ENCODE peak calls at places on chromosome 7, in six cellular contexts. One of them, this sample, is unnamed. For H3K9me3, the result is how much of the 10 kb centered on the place peaks cover.

GRCh38 chr7:43244232-43244631 is 131.8 kb downstream of the HECW1 start:
- DNase-seq in SK-N-SH: no peak
- DNase-seq in endodermal cell: no peak
- DNase-seq in tibial artery: no peak
- DNase-seq in suprapubic skin: no peak
- DNase-seq in IMR-90: peak
- DNase-seq in this sample: no peak

GRCh38 chr7:137169282-137169698 is 174.2 kb downstream of the PTN start:
- DNase-seq in tibial artery: peak
- DNase-seq in IMR-90: peak
- DNase-seq in SK-N-SH: peak
- DNase-seq in suprapubic skin: no peak
- DNase-seq in endodermal cell: peak
- DNase-seq in this sample: peak

GRCh38 chr7:84384417-84384816 is 189.8 kb upstream of the SEMA3A start:
- DNase-seq in IMR-90: peak
- DNase-seq in suprapubic skin: no peak
- DNase-seq in SK-N-SH: no peak
- DNase-seq in tibial artery: no peak
- DNase-seq in endodermal cell: no peak
- DNase-seq in this sample: no peak

GRCh38 chr7:95421847-95422444 is 12.9 kb downstream of the PON2 start:
- DNase-seq in endodermal cell: no peak
- DNase-seq in tibial artery: no peak
- DNase-seq in suprapubic skin: no peak
- DNase-seq in IMR-90: peak
- DNase-seq in SK-N-SH: no peak
- DNase-seq in this sample: no peak

GRCh38 chr7:130491841-130492518 is at the start of gene MEST:
- DNase-seq in tibial artery: no peak
- DNase-seq in endodermal cell: peak
- DNase-seq in IMR-90: peak
- DNase-seq in SK-N-SH: peak
- DNase-seq in suprapubic skin: no peak
- DNase-seq in this sample: no peak

GRCh38 chr7:121079425-121080169 is 91.1 kb downstream of the CPED1 start:
- DNase-seq in SK-N-SH: no peak
- DNase-seq in IMR-90: peak
- DNase-seq in endodermal cell: no peak
- DNase-seq in suprapubic skin: no peak
- DNase-seq in tibial artery: no peak
- DNase-seq in this sample: no peak

GRCh38 chr7:42159150-42159549 is 77.9 kb downstream of the GLI3 start:
- DNase-seq in tibial artery: no peak
- DNase-seq in suprapubic skin: no peak
- DNase-seq in IMR-90: peak
- DNase-seq in SK-N-SH: no peak
- DNase-seq in endodermal cell: no peak
- DNase-seq in this sample: no peak

GRCh38 chr7:27185013-27185707 is at the start of gene HOXA11:
- DNase-seq in SK-N-SH: no peak
- DNase-seq in suprapubic skin: peak
- DNase-seq in endodermal cell: peak
- DNase-seq in IMR-90: peak
- DNase-seq in tibial artery: peak
- DNase-seq in this sample: no peak

GRCh38 chr7:139602143-139602722 is 78.7 kb downstream of the CLEC2L start:
- DNase-seq in IMR-90: peak
- DNase-seq in suprapubic skin: no peak
- DNase-seq in SK-N-SH: peak
- DNase-seq in endodermal cell: no peak
- DNase-seq in tibial artery: no peak
- DNase-seq in this sample: no peak

GRCh38 chr7:78185149-78185745 is 386.7 kb downstream of the PHTF2 start:
- DNase-seq in SK-N-SH: no peak
- DNase-seq in IMR-90: no peak
- DNase-seq in tibial artery: no peak
- DNase-seq in suprapubic skin: no peak
- DNase-seq in endodermal cell: no peak
- DNase-seq in this sample: no peak

GRCh38 chr7:138625849-138626230 is 75.3 kb downstream of the SVOPL start:
- DNase-seq in suprapubic skin: no peak
- DNase-seq in tibial artery: no peak
- DNase-seq in IMR-90: no peak
- DNase-seq in endodermal cell: no peak
- DNase-seq in SK-N-SH: no peak
- DNase-seq in this sample: no peak

GRCh38 chr7:102096706-102097427 is 189.8 kb upstream of the SH2B2 start:
- DNase-seq in suprapubic skin: peak
- DNase-seq in tibial artery: no peak
- DNase-seq in IMR-90: no peak
- DNase-seq in SK-N-SH: no peak
- DNase-seq in endodermal cell: peak
- DNase-seq in this sample: no peak

GRCh38 chr7:78172138-78172887 is 373.7 kb downstream of the PHTF2 start:
- DNase-seq in SK-N-SH: no peak
- DNase-seq in suprapubic skin: no peak
- DNase-seq in endodermal cell: peak
- DNase-seq in IMR-90: no peak
- DNase-seq in tibial artery: no peak
- DNase-seq in this sample: no peak

GRCh38 chr7:98797150-98797549 is 72.7 kb downstream of the TMEM130 start:
- DNase-seq in SK-N-SH: no peak
- DNase-seq in tibial artery: peak
- DNase-seq in IMR-90: no peak
- DNase-seq in suprapubic skin: no peak
- DNase-seq in endodermal cell: no peak
- DNase-seq in this sample: no peak

GRCh38 chr7:35617076-35617475 is 77.9 kb downstream of the HERPUD2 start:
- DNase-seq in IMR-90: peak
- DNase-seq in suprapubic skin: no peak
- DNase-seq in SK-N-SH: no peak
- DNase-seq in tibial artery: no peak
- DNase-seq in endodermal cell: no peak
- DNase-seq in this sample: no peak

GRCh38 chr7:5667391-5667790 is 114.1 kb downstream of the RNF216 start:
- DNase-seq in tibial artery: no peak
- DNase-seq in IMR-90: peak
- DNase-seq in suprapubic skin: no peak
- DNase-seq in SK-N-SH: peak
- DNase-seq in endodermal cell: peak
- DNase-seq in this sample: no peak

GRCh38 chr7:151436446-151437162 is 3.3 kb downstream of the CRYGN start:
- DNase-seq in IMR-90: peak
- DNase-seq in endodermal cell: no peak
- DNase-seq in suprapubic skin: no peak
- DNase-seq in tibial artery: peak
- DNase-seq in SK-N-SH: peak
- DNase-seq in this sample: no peak

GRCh38 chr7:33882040-33882800 is 23.1 kb upstream of the BMPER start:
- DNase-seq in tibial artery: peak
- DNase-seq in endodermal cell: no peak
- DNase-seq in suprapubic skin: no peak
- DNase-seq in IMR-90: no peak
- DNase-seq in SK-N-SH: no peak
- DNase-seq in this sample: no peak

GRCh38 chr7:97499204-97499603 is 232.7 kb upstream of the TAC1 start:
- DNase-seq in tibial artery: no peak
- DNase-seq in endodermal cell: peak
- DNase-seq in IMR-90: no peak
- DNase-seq in SK-N-SH: peak
- DNase-seq in suprapubic skin: no peak
- DNase-seq in this sample: no peak

GRCh38 chr7:148481965-148482626 is 108.5 kb upstream of the C7orf33 start:
- DNase-seq in SK-N-SH: peak
- DNase-seq in suprapubic skin: peak
- DNase-seq in tibial artery: no peak
- DNase-seq in endodermal cell: no peak
- DNase-seq in IMR-90: no peak
- DNase-seq in this sample: no peak

GRCh38 chr7:132544999-132545398 is 31.3 kb downstream of the PLXNA4 start:
- DNase-seq in SK-N-SH: no peak
- DNase-seq in IMR-90: no peak
- DNase-seq in endodermal cell: peak
- DNase-seq in tibial artery: no peak
- DNase-seq in suprapubic skin: no peak
- DNase-seq in this sample: no peak

GRCh38 chr7:37007731-37008130 is 283.4 kb upstream of the AOAH start:
- DNase-seq in suprapubic skin: no peak
- DNase-seq in tibial artery: no peak
- DNase-seq in endodermal cell: no peak
- DNase-seq in IMR-90: no peak
- DNase-seq in SK-N-SH: no peak
- DNase-seq in this sample: no peak

GRCh38 chr7:17506090-17506489 is 207.6 kb downstream of the AHR start:
- DNase-seq in tibial artery: no peak
- DNase-seq in IMR-90: peak
- DNase-seq in endodermal cell: no peak
- DNase-seq in suprapubic skin: no peak
- DNase-seq in SK-N-SH: no peak
- DNase-seq in this sample: no peak

GRCh38 chr7:30681262-30682130 is 760 bp downstream of the CRHR2 start:
- DNase-seq in suprapubic skin: no peak
- DNase-seq in SK-N-SH: peak
- DNase-seq in IMR-90: no peak
- DNase-seq in tibial artery: no peak
- DNase-seq in endodermal cell: peak
- DNase-seq in this sample: no peak

GRCh38 chr7:116432517-116432916 is 67.0 kb upstream of the CAV2 start:
- DNase-seq in IMR-90: no peak
- DNase-seq in tibial artery: no peak
- DNase-seq in SK-N-SH: no peak
- DNase-seq in suprapubic skin: no peak
- DNase-seq in endodermal cell: no peak
- DNase-seq in this sample: no peak

GRCh38 chr7:100071018-100071723 is 10.4 kb downstream of the ZNF3 start:
- DNase-seq in endodermal cell: peak
- DNase-seq in suprapubic skin: no peak
- DNase-seq in tibial artery: no peak
- DNase-seq in SK-N-SH: no peak
- DNase-seq in IMR-90: no peak
- DNase-seq in this sample: no peak

GRCh38 chr7:100075418-100075817 is 6.1 kb downstream of the ZNF3 start:
- DNase-seq in SK-N-SH: no peak
- DNase-seq in suprapubic skin: no peak
- DNase-seq in endodermal cell: no peak
- DNase-seq in tibial artery: no peak
- DNase-seq in IMR-90: no peak
- DNase-seq in this sample: no peak

GRCh38 chr7:100077205-100077604 is 4.3 kb downstream of the ZNF3 start:
- DNase-seq in IMR-90: no peak
- DNase-seq in suprapubic skin: no peak
- DNase-seq in tibial artery: no peak
- DNase-seq in endodermal cell: no peak
- DNase-seq in SK-N-SH: no peak
- DNase-seq in this sample: no peak

GRCh38 chr7:100069991-100070390 is 11.5 kb downstream of the ZNF3 start:
- DNase-seq in SK-N-SH: no peak
- DNase-seq in suprapubic skin: no peak
- DNase-seq in endodermal cell: peak
- DNase-seq in IMR-90: no peak
- DNase-seq in tibial artery: no peak
- DNase-seq in this sample: no peak

GRCh38 chr7:100072462-100072861 is 9.1 kb downstream of the ZNF3 start:
- DNase-seq in SK-N-SH: no peak
- DNase-seq in suprapubic skin: no peak
- DNase-seq in endodermal cell: no peak
- DNase-seq in IMR-90: no peak
- DNase-seq in tibial artery: no peak
- DNase-seq in this sample: no peak
- H3K9me3 ChIP-seq in SK-N-SH: under half
- H3K9me3 ChIP-seq in suprapubic skin: under half
- H3K9me3 ChIP-seq in endodermal cell: half or more
- H3K9me3 ChIP-seq in IMR-90: half or more
- H3K9me3 ChIP-seq in tibial artery: under half
- H3K9me3 ChIP-seq in this sample: half or more

DNA sequence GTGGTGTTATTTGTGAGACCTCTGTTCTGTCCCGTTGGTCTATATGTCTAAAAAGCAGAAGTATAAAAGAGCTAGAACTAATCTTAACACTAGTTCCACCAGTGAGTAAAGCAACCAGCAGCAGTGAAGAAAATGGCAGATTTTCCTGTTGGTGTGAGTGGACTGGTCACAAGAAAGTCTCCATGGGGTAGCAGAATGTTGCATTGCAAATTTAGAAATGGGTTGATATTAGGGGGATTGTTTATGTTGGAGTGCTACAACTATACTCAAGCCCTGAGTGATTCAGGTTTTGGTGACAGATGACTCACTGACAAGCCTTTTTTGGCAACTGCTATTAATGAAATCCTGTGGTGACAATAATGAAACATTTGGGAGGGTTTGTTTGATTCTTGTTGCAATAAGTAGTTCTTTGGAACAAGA is 5.6 kb downstream of the AVL9 start:
- DNase-seq in suprapubic skin: no peak
- DNase-seq in tibial artery: no peak
- DNase-seq in endodermal cell: no peak
- DNase-seq in SK-N-SH: no peak
- DNase-seq in IMR-90: peak
- DNase-seq in this sample: no peak
- H3K27ac ChIP-seq in suprapubic skin: peak
- H3K27ac ChIP-seq in tibial artery: peak
- H3K27ac ChIP-seq in endodermal cell: no peak
- H3K27ac ChIP-seq in SK-N-SH: no peak
- H3K27ac ChIP-seq in IMR-90: no peak
- H3K27ac ChIP-seq in this sample: no peak

GRCh38 chr7:48139461-48139860 is 31.8 kb upstream of the ABCA13 start:
- DNase-seq in endodermal cell: peak
- DNase-seq in SK-N-SH: no peak
- DNase-seq in suprapubic skin: no peak
- DNase-seq in IMR-90: peak
- DNase-seq in tibial artery: no peak
- DNase-seq in this sample: no peak
- TF ChIP-seq CTCF in endodermal cell: peak
- TF ChIP-seq CTCF in SK-N-SH: peak
- TF ChIP-seq CTCF in suprapubic skin: no peak
- TF ChIP-seq CTCF in IMR-90: peak
- TF ChIP-seq CTCF in tibial artery: no peak
- TF ChIP-seq CTCF in this sample: peak

DNA sequence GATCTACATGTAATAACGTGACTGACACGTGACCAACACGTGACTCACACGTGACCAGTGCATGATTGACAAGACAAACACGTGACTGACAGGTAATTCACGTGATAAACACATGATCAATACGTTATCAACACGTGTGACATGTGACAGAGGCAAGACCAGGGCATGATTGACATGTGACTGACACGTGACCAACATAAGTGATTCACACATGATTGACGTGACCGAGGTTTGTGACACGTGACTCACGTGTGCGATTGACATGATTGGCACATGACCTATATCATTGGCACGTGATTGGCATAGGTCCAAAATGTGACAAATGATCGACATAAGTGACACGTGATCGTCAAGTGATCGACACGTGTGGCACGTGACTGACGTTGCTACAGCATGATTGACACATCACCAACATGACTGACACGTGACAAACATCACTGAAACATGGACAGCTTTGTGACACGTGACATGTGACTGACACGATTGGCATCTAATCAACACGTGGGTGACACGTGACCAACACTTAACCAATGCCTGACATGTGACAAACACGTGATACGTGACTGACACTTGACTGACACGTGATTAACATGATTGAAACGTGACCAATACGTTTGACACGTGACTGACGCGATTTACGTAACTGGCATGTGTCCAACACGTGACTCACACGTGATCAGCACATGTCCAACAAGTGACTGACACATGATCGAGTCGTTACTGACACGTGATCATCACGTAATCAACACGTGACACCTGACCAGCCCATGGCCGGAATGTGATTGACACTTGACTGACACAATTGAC is 22.9 kb downstream of the CRPPA start:
- DNase-seq in SK-N-SH: no peak
- DNase-seq in IMR-90: peak
- DNase-seq in endodermal cell: no peak
- DNase-seq in tibial artery: no peak
- DNase-seq in suprapubic skin: no peak
- DNase-seq in this sample: no peak
- H3K9me3 ChIP-seq in SK-N-SH: under half
- H3K9me3 ChIP-seq in IMR-90: under half
- H3K9me3 ChIP-seq in endodermal cell: half or more
- H3K9me3 ChIP-seq in tibial artery: under half
- H3K9me3 ChIP-seq in suprapubic skin: under half
- H3K9me3 ChIP-seq in this sample: under half

This sample was measured in AG04450.